ENCODE peak calls at places on chromosomes 1 and 21, in five cellular contexts. T is lower lobe of right lung; M is effector CD4-positive, alpha-beta T cell; N is AG08396; C is spleen. J is an unnamed sample.

GRCh38 chr1:230868736-230869385 is 540 bp upstream of the C1orf198 start:
- DNase-seq in C (peak; percentile 80), N (no peak), M (no peak), T (peak; percentile 81), J (no peak)

GRCh38 chr1:113452921-113453770 is 62.8 kb downstream of the MAGI3 start:
- DNase-seq in N (peak; percentile 10), T (no peak), C (no peak), M (no peak), J (no peak)

GRCh38 chr1:174998569-174999215 is 1.1 kb upstream of the CACYBP start:
- DNase-seq in C (peak; percentile 83), M (peak; percentile 20), T (no peak), N (no peak), J (peak; percentile 46)

GRCh38 chr1:154326546-154327465 is 1.5 kb downstream of the ATP8B2 start:
- DNase-seq in C (no peak), T (no peak), N (peak; percentile 85), M (no peak), J (no peak)

GRCh38 chr1:53799141-53799540 is 39.0 kb downstream of the NDC1 start:
- DNase-seq in N (no peak), T (no peak), C (no peak), M (no peak), J (no peak)

GRCh38 chr21:45393021-45393420 is 11.9 kb upstream of the COL18A1 start:
- DNase-seq in C (peak; percentile 72), M (no peak), T (peak; percentile 33), N (no peak), J (no peak)

GRCh38 chr1:12196641-12197482 is 30.1 kb downstream of the TNFRSF1B start:
- DNase-seq in M (no peak), C (peak; percentile 91), T (peak; percentile 82), N (no peak), J (no peak)

GRCh38 chr1:203048555-203049051 is 22.3 kb downstream of the PPFIA4 start:
- DNase-seq in N (no peak), M (no peak), T (no peak), C (no peak), J (no peak)

GRCh38 chr1:59015708-59016107 is 231.9 kb upstream of the JUN start:
- DNase-seq in C (no peak), N (peak; percentile 62), T (no peak), M (no peak), J (no peak)

GRCh38 chr1:152997911-152998310 is 3.6 kb upstream of the SPRR3 start:
- DNase-seq in N (no peak), T (no peak), C (no peak), M (no peak), J (no peak)

GRCh38 chr1:19443321-19443720 is 42.0 kb downstream of the CAPZB start:
- DNase-seq in M (no peak), T (no peak), C (no peak), N (no peak), J (no peak)

GRCh38 chr1:22717038-22717758 is 6.6 kb downstream of the EPHB2 start:
- DNase-seq in M (no peak), N (no peak), C (no peak), T (no peak), J (no peak)

GRCh38 chr1:160018900-160019299 is 12.9 kb downstream of the PIGM start:
- DNase-seq in N (peak; percentile 46), C (no peak), T (no peak), M (no peak), J (no peak)

GRCh38 chr1:201912832-201913231 is 24.1 kb downstream of the SHISA4 start:
- DNase-seq in N (peak; percentile 65), T (no peak), C (no peak), M (no peak), J (no peak)

GRCh38 chr21:14740116-14740515 is 194.0 kb upstream of the SAMSN1 start:
- DNase-seq in C (no peak), N (no peak), M (no peak), T (no peak), J (no peak)

GRCh38 chr1:72286401-72286800 is 4.1 kb upstream of the NEGR1 start:
- DNase-seq in M (no peak), N (no peak), T (no peak), C (no peak), J (no peak)

GRCh38 chr1:214570442-214570841 is 19.0 kb upstream of the PTPN14 start:
- DNase-seq in C (no peak), N (no peak), M (no peak), T (no peak), J (no peak)

GRCh38 chr1:245310605-245311531 is 156.1 kb downstream of the KIF26B start:
- DNase-seq in T (peak; percentile 53), N (no peak), M (no peak), C (peak; percentile 71), J (no peak)

GRCh38 chr1:47222476-47222875 is 9.5 kb downstream of the TAL1 start:
- DNase-seq in T (no peak), M (no peak), N (no peak), C (no peak), J (no peak)

GRCh38 chr1:65232402-65233122 is 76.8 kb upstream of the DNAJC6 start:
- DNase-seq in T (no peak), C (no peak), M (no peak), N (no peak), J (no peak)

GRCh38 chr1:22248746-22249145 is 105.8 kb upstream of the WNT4 start:
- DNase-seq in T (no peak), C (no peak), M (no peak), N (no peak), J (no peak)

GRCh38 chr1:14517813-14518180 is 80.7 kb upstream of the KAZN start:
- DNase-seq in N (no peak), M (no peak), C (no peak), T (no peak), J (no peak)

GRCh38 chr1:151990856-151991198 is 2.8 kb downstream of the S100A10 start:
- DNase-seq in T (no peak), M (no peak), N (peak; percentile 26), C (no peak), J (no peak)

GRCh38 chr1:246691622-246692495 is 32.4 kb upstream of the SCCPDH start:
- DNase-seq in C (no peak), T (no peak), N (no peak), M (no peak), J (no peak)

GRCh38 chr1:88058205-88058604 is 625.9 kb upstream of the PKN2 start:
- DNase-seq in M (no peak), C (no peak), N (no peak), T (no peak), J (no peak)

GRCh38 chr21:41168391-41169257 is 664 bp downstream of the BACE2 start:
- DNase-seq in M (no peak), T (peak; percentile 55), C (peak; percentile 80), N (peak; percentile 73), J (no peak)

GRCh38 chr1:236064674-236065508 is at the start of gene NID1:
- DNase-seq in C (peak; percentile 86), N (peak; percentile 93), M (peak; percentile 6), T (peak; percentile 74), J (peak; percentile 12)

J was measured in activated CD4-positive, alpha-beta T cell treated with anti-CD3 and anti-CD28 coated beads for 4 hours.